ENCODE peak calls at places on chromosome 15, in seven cellular contexts. E is posterior cingulate gyrus; Z is activated CD4-positive, alpha-beta T cell treated with anti-CD3 and anti-CD28 coated beads, Interleukin-2, amount 10 ng/mL, durations not matched to agents 7 days and 5 days; C is neural crest cell; S is GM03348; Q is mesenchymal stem cell; R is AML-193. V is an unnamed sample.

GRCh38 chr15:80563372-80563997 is 131.6 kb upstream of the ABHD17C start:
- DNase-seq in E (peak), Z (no peak), C (no peak), S (no peak), Q (no peak), R (no peak), V (no peak)

GRCh38 chr15:65292938-65293518 is 2.8 kb upstream of the RNU5A-1 start:
- DNase-seq in E (no peak), Z (no peak), C (no peak), S (no peak), Q (no peak), R (no peak), V (no peak)

GRCh38 chr15:53539878-53540277 is 219.6 kb downstream of the WDR72 start:
- DNase-seq in E (no peak), Z (no peak), C (no peak), S (no peak), Q (no peak), R (no peak), V (no peak)

GRCh38 chr15:44084171-44084570 is 110.9 kb downstream of the FRMD5 start:
- DNase-seq in E (no peak), Z (no peak), C (no peak), S (no peak), Q (no peak), R (no peak), V (no peak)

GRCh38 chr15:39434751-39435238 is 146.1 kb upstream of the THBS1 start:
- DNase-seq in E (no peak), Z (no peak), C (no peak), S (no peak), Q (no peak), R (no peak), V (no peak)

GRCh38 chr15:37181339-37181738 is 81.0 kb upstream of the MEIS2 start:
- DNase-seq in E (no peak), Z (no peak), C (no peak), S (no peak), Q (no peak), R (no peak), V (no peak)

GRCh38 chr15:68494573-68495105 is 62.7 kb upstream of the ITGA11 start:
- DNase-seq in E (no peak), Z (no peak), C (no peak), S (no peak), Q (peak), R (no peak), V (no peak)

GRCh38 chr15:48388017-48388936 is 57.0 kb downstream of the DUT start:
- DNase-seq in E (no peak), Z (no peak), C (no peak), S (no peak), Q (peak), R (no peak), V (no peak)

GRCh38 chr15:69421498-69421897 is 7.3 kb downstream of the KIF23 start:
- DNase-seq in E (no peak), Z (no peak), C (no peak), S (no peak), Q (no peak), R (no peak), V (no peak)

GRCh38 chr15:101532865-101533264 is 43.4 kb upstream of the PCSK6 start:
- DNase-seq in E (no peak), Z (no peak), C (no peak), S (no peak), Q (no peak), R (no peak), V (no peak)

GRCh38 chr15:74294010-74294409 is 57.9 kb downstream of the CCDC33 start:
- DNase-seq in E (no peak), Z (no peak), C (no peak), S (no peak), Q (no peak), R (no peak), V (no peak)

GRCh38 chr15:101489236-101489632 is 273 bp downstream of the PCSK6 start:
- DNase-seq in E (no peak), Z (no peak), C (no peak), S (peak), Q (no peak), R (no peak), V (no peak)

GRCh38 chr15:76963596-76963995 is 31.3 kb upstream of the PSTPIP1 start:
- DNase-seq in E (no peak), Z (no peak), C (no peak), S (no peak), Q (no peak), R (no peak), V (no peak)

GRCh38 chr15:34855397-34855796 is 60.0 kb upstream of the ACTC1 start:
- DNase-seq in E (no peak), Z (no peak), C (no peak), S (peak), Q (peak), R (no peak), V (no peak)

GRCh38 chr15:97200161-97200560 is 760.3 kb upstream of the ARRDC4 start:
- DNase-seq in E (no peak), Z (no peak), C (no peak), S (no peak), Q (peak), R (no peak), V (no peak)

GRCh38 chr15:25725758-25726157 is 137.4 kb downstream of the ATP10A start:
- DNase-seq in E (no peak), Z (no peak), C (no peak), S (no peak), Q (no peak), R (no peak), V (no peak)

GRCh38 chr15:42083916-42084315 is 10.4 kb downstream of the PLA2G4D start:
- DNase-seq in E (no peak), Z (no peak), C (no peak), S (no peak), Q (no peak), R (no peak), V (no peak)

GRCh38 chr15:86877171-86877631 is 797.5 kb downstream of the AGBL1 start:
- DNase-seq in E (no peak), Z (no peak), C (no peak), S (no peak), Q (no peak), R (no peak), V (no peak)

GRCh38 chr15:83733206-83733605 is 79.3 kb downstream of the ADAMTSL3 start:
- DNase-seq in E (no peak), Z (no peak), C (no peak), S (peak), Q (peak), R (no peak), V (no peak)

GRCh38 chr15:63476229-63476632 is 28.2 kb upstream of the USP3 start:
- DNase-seq in E (no peak), Z (no peak), C (no peak), S (peak), Q (peak), R (no peak), V (no peak)

GRCh38 chr15:59632714-59633113 is 21.1 kb downstream of the GCNT3 start:
- DNase-seq in E (no peak), Z (no peak), C (peak), S (no peak), Q (peak), R (no peak), V (no peak)

GRCh38 chr15:77535845-77536244 is 96.9 kb downstream of the LINGO1 start:
- DNase-seq in E (peak), Z (no peak), C (no peak), S (no peak), Q (no peak), R (no peak), V (no peak)

GRCh38 chr15:34583399-34584320 is at the start of gene GOLGA8B:
- DNase-seq in E (peak), Z (peak), C (peak), S (peak), Q (peak), R (peak), V (peak)

GRCh38 chr15:51382787-51383186 is 41.3 kb downstream of the GLDN start:
- DNase-seq in E (no peak), Z (peak), C (peak), S (peak), Q (peak), R (peak), V (no peak)

GRCh38 chr15:33140326-33140725 is 54.2 kb downstream of the FMN1 start:
- DNase-seq in E (no peak), Z (no peak), C (no peak), S (no peak), Q (no peak), R (no peak), V (no peak)

GRCh38 chr15:49169880-49170597 is at the start of gene GALK2:
- DNase-seq in E (peak), Z (peak), C (peak), S (peak), Q (peak), R (peak), V (peak)

GRCh38 chr15:99732711-99733267 is 448 bp downstream of the LYSMD4 start:
- DNase-seq in E (no peak), Z (no peak), C (no peak), S (peak), Q (peak), R (peak), V (no peak)

GRCh38 chr15:47991376-47991775 is 129.4 kb upstream of the SLC24A5 start:
- DNase-seq in E (no peak), Z (no peak), C (no peak), S (peak), Q (peak), R (no peak), V (no peak)

GRCh38 chr15:62997441-62997840 is 45.1 kb upstream of the TPM1 start:
- DNase-seq in E (no peak), Z (no peak), C (no peak), S (no peak), Q (no peak), R (no peak), V (no peak)

GRCh38 chr15:31200735-31201151 is 99.2 kb upstream of the TRPM1 start:
- DNase-seq in E (peak), Z (peak), C (peak), S (no peak), Q (peak), R (no peak), V (no peak)

GRCh38 chr15:65558336-65558735 is 28.1 kb downstream of the HACD3 start:
- DNase-seq in E (no peak), Z (no peak), C (no peak), S (peak), Q (peak), R (no peak), V (no peak)

GRCh38 chr15:38714309-38715072 is 149.9 kb upstream of the RASGRP1 start:
- DNase-seq in E (no peak), Z (no peak), C (no peak), S (peak), Q (peak), R (no peak), V (no peak)

GRCh38 chr15:55853134-55853533 is 110.2 kb upstream of the PRTG start:
- DNase-seq in E (no peak), Z (no peak), C (no peak), S (no peak), Q (no peak), R (no peak), V (no peak)

GRCh38 chr15:73712107-73712506 is 27.9 kb downstream of the CD276 start:
- DNase-seq in E (peak), Z (no peak), C (no peak), S (no peak), Q (no peak), R (no peak), V (no peak)

GRCh38 chr15:98689431-98689861 is 41.1 kb downstream of the IGF1R start:
- DNase-seq in E (no peak), Z (no peak), C (no peak), S (peak), Q (peak), R (no peak), V (no peak)

V was measured in GF-D8.